ENCODE peak calls at places on chromosomes 11 and 22, in six cellular contexts. One of them, this sample, is unnamed.

GRCh38 chr11:129280027-129280811 is 88.1 kb upstream of the ARHGAP32 start:
- DNase-seq in mesenteric fat pad: no peak
- DNase-seq in ovary: peak; percentile 21
- DNase-seq in GM19239: no peak
- DNase-seq in breast epithelium: no peak
- DNase-seq in activated CD4-positive, alpha-beta T cell treated with anti-CD3 and anti-CD28 coated beads, Interleukin-2, amount 10 ng/mL, durations not matched to agents 7 days and 5 days: no peak
- DNase-seq in this sample: no peak

GRCh38 chr22:48841881-48842582 is 985.6 kb downstream of the BRD1 start:
- DNase-seq in mesenteric fat pad: no peak
- DNase-seq in ovary: no peak
- DNase-seq in GM19239: no peak
- DNase-seq in breast epithelium: no peak
- DNase-seq in activated CD4-positive, alpha-beta T cell treated with anti-CD3 and anti-CD28 coated beads, Interleukin-2, amount 10 ng/mL, durations not matched to agents 7 days and 5 days: no peak
- DNase-seq in this sample: no peak

GRCh38 chr22:27801616-27802388 is at the start of gene MN1:
- DNase-seq in mesenteric fat pad: no peak
- DNase-seq in ovary: peak; percentile 78
- DNase-seq in GM19239: no peak
- DNase-seq in breast epithelium: no peak
- DNase-seq in activated CD4-positive, alpha-beta T cell treated with anti-CD3 and anti-CD28 coated beads, Interleukin-2, amount 10 ng/mL, durations not matched to agents 7 days and 5 days: peak; percentile 42
- DNase-seq in this sample: no peak

GRCh38 chr11:75408852-75409219 is 9.5 kb downstream of the RPS3 start:
- DNase-seq in mesenteric fat pad: no peak
- DNase-seq in ovary: no peak
- DNase-seq in GM19239: no peak
- DNase-seq in breast epithelium: no peak
- DNase-seq in activated CD4-positive, alpha-beta T cell treated with anti-CD3 and anti-CD28 coated beads, Interleukin-2, amount 10 ng/mL, durations not matched to agents 7 days and 5 days: no peak
- DNase-seq in this sample: no peak

GRCh38 chr11:72901374-72901773 is 87.2 kb downstream of the ATG16L2 start:
- DNase-seq in mesenteric fat pad: no peak
- DNase-seq in ovary: no peak
- DNase-seq in GM19239: no peak
- DNase-seq in breast epithelium: no peak
- DNase-seq in activated CD4-positive, alpha-beta T cell treated with anti-CD3 and anti-CD28 coated beads, Interleukin-2, amount 10 ng/mL, durations not matched to agents 7 days and 5 days: no peak
- DNase-seq in this sample: no peak

GRCh38 chr22:28953976-28954880 is 70.9 kb downstream of the ZNRF3 start:
- DNase-seq in mesenteric fat pad: no peak
- DNase-seq in ovary: no peak
- DNase-seq in GM19239: no peak
- DNase-seq in breast epithelium: no peak
- DNase-seq in activated CD4-positive, alpha-beta T cell treated with anti-CD3 and anti-CD28 coated beads, Interleukin-2, amount 10 ng/mL, durations not matched to agents 7 days and 5 days: no peak
- DNase-seq in this sample: no peak

GRCh38 chr22:43370045-43370444 is 26.9 kb upstream of the SCUBE1 start:
- DNase-seq in mesenteric fat pad: no peak
- DNase-seq in ovary: peak; percentile 53
- DNase-seq in GM19239: no peak
- DNase-seq in breast epithelium: no peak
- DNase-seq in activated CD4-positive, alpha-beta T cell treated with anti-CD3 and anti-CD28 coated beads, Interleukin-2, amount 10 ng/mL, durations not matched to agents 7 days and 5 days: no peak
- DNase-seq in this sample: no peak

GRCh38 chr11:86803641-86804040 is 3.3 kb downstream of the PRSS23 start:
- DNase-seq in mesenteric fat pad: no peak
- DNase-seq in ovary: no peak
- DNase-seq in GM19239: no peak
- DNase-seq in breast epithelium: no peak
- DNase-seq in activated CD4-positive, alpha-beta T cell treated with anti-CD3 and anti-CD28 coated beads, Interleukin-2, amount 10 ng/mL, durations not matched to agents 7 days and 5 days: no peak
- DNase-seq in this sample: no peak

GRCh38 chr11:125587480-125587879 is 5.2 kb upstream of the STT3A start:
- DNase-seq in mesenteric fat pad: no peak
- DNase-seq in ovary: no peak
- DNase-seq in GM19239: no peak
- DNase-seq in breast epithelium: no peak
- DNase-seq in activated CD4-positive, alpha-beta T cell treated with anti-CD3 and anti-CD28 coated beads, Interleukin-2, amount 10 ng/mL, durations not matched to agents 7 days and 5 days: no peak
- DNase-seq in this sample: no peak

GRCh38 chr11:123308077-123308476 is 113.0 kb upstream of the CLMP start:
- DNase-seq in mesenteric fat pad: no peak
- DNase-seq in ovary: no peak
- DNase-seq in GM19239: no peak
- DNase-seq in breast epithelium: no peak
- DNase-seq in activated CD4-positive, alpha-beta T cell treated with anti-CD3 and anti-CD28 coated beads, Interleukin-2, amount 10 ng/mL, durations not matched to agents 7 days and 5 days: no peak
- DNase-seq in this sample: no peak

GRCh38 chr22:23218867-23219251 is 38.5 kb downstream of the BCR start:
- DNase-seq in mesenteric fat pad: no peak
- DNase-seq in ovary: peak; percentile 51
- DNase-seq in GM19239: no peak
- DNase-seq in breast epithelium: no peak
- DNase-seq in activated CD4-positive, alpha-beta T cell treated with anti-CD3 and anti-CD28 coated beads, Interleukin-2, amount 10 ng/mL, durations not matched to agents 7 days and 5 days: no peak
- DNase-seq in this sample: no peak

GRCh38 chr22:46040471-46041465 is 63.8 kb upstream of the WNT7B start:
- DNase-seq in mesenteric fat pad: peak; percentile 68
- DNase-seq in ovary: peak; percentile 37
- DNase-seq in GM19239: no peak
- DNase-seq in breast epithelium: peak; percentile 54
- DNase-seq in activated CD4-positive, alpha-beta T cell treated with anti-CD3 and anti-CD28 coated beads, Interleukin-2, amount 10 ng/mL, durations not matched to agents 7 days and 5 days: no peak
- DNase-seq in this sample: peak; percentile 69

GRCh38 chr11:112968988-112969714 is 7.9 kb downstream of the NCAM1 start:
- DNase-seq in mesenteric fat pad: no peak
- DNase-seq in ovary: no peak
- DNase-seq in GM19239: no peak
- DNase-seq in breast epithelium: no peak
- DNase-seq in activated CD4-positive, alpha-beta T cell treated with anti-CD3 and anti-CD28 coated beads, Interleukin-2, amount 10 ng/mL, durations not matched to agents 7 days and 5 days: no peak
- DNase-seq in this sample: no peak

GRCh38 chr11:93718057-93718563 is 23.2 kb downstream of the TAF1D start:
- DNase-seq in mesenteric fat pad: no peak
- DNase-seq in ovary: no peak
- DNase-seq in GM19239: no peak
- DNase-seq in breast epithelium: no peak
- DNase-seq in activated CD4-positive, alpha-beta T cell treated with anti-CD3 and anti-CD28 coated beads, Interleukin-2, amount 10 ng/mL, durations not matched to agents 7 days and 5 days: no peak
- DNase-seq in this sample: no peak

GRCh38 chr11:69575296-69576068 is 65.5 kb upstream of the CCND1 start:
- DNase-seq in mesenteric fat pad: no peak
- DNase-seq in ovary: no peak
- DNase-seq in GM19239: no peak
- DNase-seq in breast epithelium: no peak
- DNase-seq in activated CD4-positive, alpha-beta T cell treated with anti-CD3 and anti-CD28 coated beads, Interleukin-2, amount 10 ng/mL, durations not matched to agents 7 days and 5 days: no peak
- DNase-seq in this sample: peak; percentile 38

GRCh38 chr22:23219787-23220484 is 39.6 kb downstream of the BCR start:
- DNase-seq in mesenteric fat pad: no peak
- DNase-seq in ovary: no peak
- DNase-seq in GM19239: peak; percentile 46
- DNase-seq in breast epithelium: no peak
- DNase-seq in activated CD4-positive, alpha-beta T cell treated with anti-CD3 and anti-CD28 coated beads, Interleukin-2, amount 10 ng/mL, durations not matched to agents 7 days and 5 days: peak; percentile 74
- DNase-seq in this sample: no peak

GRCh38 chr11:18347471-18348125 is 25.2 kb downstream of the GTF2H1 start:
- DNase-seq in mesenteric fat pad: no peak
- DNase-seq in ovary: no peak
- DNase-seq in GM19239: no peak
- DNase-seq in breast epithelium: no peak
- DNase-seq in activated CD4-positive, alpha-beta T cell treated with anti-CD3 and anti-CD28 coated beads, Interleukin-2, amount 10 ng/mL, durations not matched to agents 7 days and 5 days: no peak
- DNase-seq in this sample: no peak

GRCh38 chr22:44576311-44577260 is 78.6 kb upstream of the RTL6 start:
- DNase-seq in mesenteric fat pad: peak; percentile 82
- DNase-seq in ovary: no peak
- DNase-seq in GM19239: no peak
- DNase-seq in breast epithelium: no peak
- DNase-seq in activated CD4-positive, alpha-beta T cell treated with anti-CD3 and anti-CD28 coated beads, Interleukin-2, amount 10 ng/mL, durations not matched to agents 7 days and 5 days: no peak
- DNase-seq in this sample: no peak

GRCh38 chr11:26622201-26622600 is 50.1 kb upstream of the MUC15 start:
- DNase-seq in mesenteric fat pad: no peak
- DNase-seq in ovary: no peak
- DNase-seq in GM19239: no peak
- DNase-seq in breast epithelium: no peak
- DNase-seq in activated CD4-positive, alpha-beta T cell treated with anti-CD3 and anti-CD28 coated beads, Interleukin-2, amount 10 ng/mL, durations not matched to agents 7 days and 5 days: no peak
- DNase-seq in this sample: no peak

GRCh38 chr11:70595452-70595851 is 197.1 kb downstream of the CTTN start:
- DNase-seq in mesenteric fat pad: no peak
- DNase-seq in ovary: no peak
- DNase-seq in GM19239: no peak
- DNase-seq in breast epithelium: no peak
- DNase-seq in activated CD4-positive, alpha-beta T cell treated with anti-CD3 and anti-CD28 coated beads, Interleukin-2, amount 10 ng/mL, durations not matched to agents 7 days and 5 days: no peak
- DNase-seq in this sample: no peak

GRCh38 chr11:118216621-118217526 is 7.9 kb downstream of the JAML start:
- DNase-seq in mesenteric fat pad: no peak
- DNase-seq in ovary: no peak
- DNase-seq in GM19239: no peak
- DNase-seq in breast epithelium: no peak
- DNase-seq in activated CD4-positive, alpha-beta T cell treated with anti-CD3 and anti-CD28 coated beads, Interleukin-2, amount 10 ng/mL, durations not matched to agents 7 days and 5 days: peak; percentile 49
- DNase-seq in this sample: no peak

GRCh38 chr11:17445240-17445795 is 31.3 kb downstream of the ABCC8 start:
- DNase-seq in mesenteric fat pad: no peak
- DNase-seq in ovary: no peak
- DNase-seq in GM19239: no peak
- DNase-seq in breast epithelium: no peak
- DNase-seq in activated CD4-positive, alpha-beta T cell treated with anti-CD3 and anti-CD28 coated beads, Interleukin-2, amount 10 ng/mL, durations not matched to agents 7 days and 5 days: no peak
- DNase-seq in this sample: no peak

GRCh38 chr11:63520606-63521170 is 14.8 kb downstream of the LGALS12 start:
- DNase-seq in mesenteric fat pad: no peak
- DNase-seq in ovary: no peak
- DNase-seq in GM19239: no peak
- DNase-seq in breast epithelium: no peak
- DNase-seq in activated CD4-positive, alpha-beta T cell treated with anti-CD3 and anti-CD28 coated beads, Interleukin-2, amount 10 ng/mL, durations not matched to agents 7 days and 5 days: no peak
- DNase-seq in this sample: no peak

GRCh38 chr22:49992921-49993648 is 19.5 kb downstream of the IL17REL start:
- DNase-seq in mesenteric fat pad: peak; percentile 91
- DNase-seq in ovary: peak; percentile 25
- DNase-seq in GM19239: peak; percentile 86
- DNase-seq in breast epithelium: peak; percentile 68
- DNase-seq in activated CD4-positive, alpha-beta T cell treated with anti-CD3 and anti-CD28 coated beads, Interleukin-2, amount 10 ng/mL, durations not matched to agents 7 days and 5 days: peak; percentile 68
- DNase-seq in this sample: no peak